ENCODE peak calls at places on chromosomes 16 and 17, in seven cellular contexts. X, M, Q, O, E, V and N are unnamed samples.
A peak's percentile ranks its signal among the peaks of the same experiment; 100 is the strongest.

GRCh38 chr17:1039119-1039507 is 42.2 kb downstream of the TIMM22 start:
- DNase-seq in X (no peak), M (no peak), Q (no peak), O (no peak), E (no peak), V (no peak), N (no peak)

GRCh38 chr17:44906010-44906646 is 6.9 kb upstream of the EFTUD2 start:
- DNase-seq in X (peak; percentile 96), M (peak; percentile 51), Q (no peak), O (peak; percentile 89), E (no peak), V (no peak), N (no peak)

GRCh38 chr16:50709061-50709695 is 15.8 kb downstream of the NOD2 start:
- DNase-seq in X (no peak), M (no peak), Q (no peak), O (no peak), E (no peak), V (no peak), N (no peak)

GRCh38 chr17:48002208-48002919 is 31.5 kb downstream of the CDK5RAP3 start:
- DNase-seq in X (peak; percentile 87), M (peak; percentile 15), Q (no peak), O (peak; percentile 84), E (no peak), V (no peak), N (no peak)

GRCh38 chr16:55853114-55853513 is 20.2 kb upstream of the CES1 start:
- DNase-seq in X (peak; percentile 26), M (no peak), Q (no peak), O (no peak), E (no peak), V (no peak), N (no peak)

GRCh38 chr17:37373530-37374159 is 2.1 kb upstream of the C17orf78 start:
- DNase-seq in X (peak; percentile 87), M (peak; percentile 73), Q (no peak), O (peak; percentile 89), E (peak; percentile 70), V (peak; percentile 14), N (no peak)

GRCh38 chr17:8391711-8392110 is 5.9 kb downstream of the RNF222 start:
- DNase-seq in X (peak; percentile 11), M (peak; percentile 79), Q (peak; percentile 33), O (peak; percentile 29), E (no peak), V (no peak), N (no peak)

GRCh38 chr16:74141015-74141414 is 155.6 kb upstream of the PSMD7 start:
- DNase-seq in X (no peak), M (no peak), Q (no peak), O (no peak), E (no peak), V (no peak), N (no peak)

GRCh38 chr17:12744298-12744697 is 45.0 kb upstream of the ARHGAP44 start:
- DNase-seq in X (peak; percentile 69), M (no peak), Q (no peak), O (peak; percentile 36), E (no peak), V (no peak), N (no peak)

GRCh38 chr17:66944365-66945203 is 19.9 kb upstream of the CACNG4 start:
- DNase-seq in X (peak; percentile 38), M (peak; percentile 46), Q (peak; percentile 51), O (peak; percentile 48), E (no peak), V (no peak), N (no peak)

GRCh38 chr17:45648642-45649041 is 135.5 kb upstream of the CRHR1 start:
- DNase-seq in X (no peak), M (no peak), Q (no peak), O (no peak), E (no peak), V (no peak), N (no peak)

GRCh38 chr16:11097094-11097781 is 152.9 kb downstream of the CLEC16A start:
- DNase-seq in X (no peak), M (no peak), Q (no peak), O (no peak), E (no peak), V (no peak), N (no peak)

GRCh38 chr17:5823219-5823618 is 238.9 kb upstream of the NLRP1 start:
- DNase-seq in X (no peak), M (no peak), Q (no peak), O (no peak), E (no peak), V (no peak), N (no peak)

GRCh38 chr17:31072186-31072585 is 22.6 kb upstream of the NF1 start:
- DNase-seq in X (peak; percentile 56), M (peak; percentile 46), Q (no peak), O (peak; percentile 42), E (no peak), V (no peak), N (no peak)

GRCh38 chr16:57628008-57628781 is at the start of gene ADGRG1:
- DNase-seq in X (peak; percentile 97), M (peak; percentile 89), Q (no peak), O (peak; percentile 97), E (peak; percentile 72), V (no peak), N (peak; percentile 73)

GRCh38 chr17:78362671-78363070 is 2.8 kb upstream of the SOCS3 start:
- DNase-seq in X (no peak), M (no peak), Q (no peak), O (no peak), E (no peak), V (no peak), N (no peak)

GRCh38 chr17:17819561-17819995 is 17.2 kb downstream of the SREBF1 start:
- DNase-seq in X (peak; percentile 92), M (peak; percentile 93), Q (peak; percentile 81), O (peak; percentile 96), E (peak; percentile 81), V (peak; percentile 32), N (peak; percentile 85)

GRCh38 chr17:17820046-17820445 is 16.7 kb downstream of the SREBF1 start:
- DNase-seq in X (no peak), M (no peak), Q (no peak), O (no peak), E (no peak), V (no peak), N (no peak)

GRCh38 chr17:17819111-17819510 is 17.7 kb downstream of the SREBF1 start:
- DNase-seq in X (no peak), M (no peak), Q (no peak), O (no peak), E (no peak), V (no peak), N (no peak)

GRCh38 chr17:17822189-17822978 is 14.4 kb downstream of the SREBF1 start:
- DNase-seq in X (peak; percentile 87), M (no peak), Q (peak; percentile 69), O (peak; percentile 91), E (peak; percentile 68), V (no peak), N (peak; percentile 86)

GRCh38 chr17:17820457-17821158 is 16.2 kb downstream of the SREBF1 start:
- DNase-seq in X (no peak), M (no peak), Q (no peak), O (no peak), E (no peak), V (no peak), N (no peak)
- H3K4me1 ChIP-seq in X (peaks cover 54% of the 10 kb centered on the region), M (peaks cover 73% of the 10 kb centered on the region), Q (peaks cover 17% of the 10 kb centered on the region), O (peaks cover 27% of the 10 kb centered on the region), E (peaks cover 81% of the 10 kb centered on the region), V (peaks cover 64% of the 10 kb centered on the region), N (peaks cover 76% of the 10 kb centered on the region)

DNA sequence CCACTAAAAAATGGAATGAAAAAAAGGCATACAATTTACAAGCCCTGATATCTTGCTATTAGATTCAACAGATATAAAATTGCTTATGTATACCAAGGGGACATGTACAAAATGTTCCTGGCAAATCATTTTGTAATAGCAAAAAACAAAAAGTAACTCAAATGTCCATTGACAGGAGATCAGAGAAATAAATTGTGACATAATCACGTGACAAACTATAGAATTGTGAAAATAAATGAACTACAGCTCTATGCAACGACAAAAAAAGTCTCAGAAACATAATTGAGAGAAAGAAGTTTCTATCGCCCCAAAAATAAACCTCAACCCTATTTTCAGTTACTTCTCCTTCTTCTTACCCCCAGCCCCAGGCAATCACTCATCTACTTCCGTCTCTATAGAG is 12.2 kb upstream of the ACE start:
- DNase-seq in X (no peak), M (no peak), Q (no peak), O (no peak), E (no peak), V (no peak), N (no peak)
- H3K4me3 ChIP-seq in X (no peak overlapping the region), M (no peak overlapping the region), Q (no peak overlapping the region), O (no peak overlapping the region), E (no peak overlapping the region), V (no peak overlapping the region), N (no peak overlapping the region)

DNA sequence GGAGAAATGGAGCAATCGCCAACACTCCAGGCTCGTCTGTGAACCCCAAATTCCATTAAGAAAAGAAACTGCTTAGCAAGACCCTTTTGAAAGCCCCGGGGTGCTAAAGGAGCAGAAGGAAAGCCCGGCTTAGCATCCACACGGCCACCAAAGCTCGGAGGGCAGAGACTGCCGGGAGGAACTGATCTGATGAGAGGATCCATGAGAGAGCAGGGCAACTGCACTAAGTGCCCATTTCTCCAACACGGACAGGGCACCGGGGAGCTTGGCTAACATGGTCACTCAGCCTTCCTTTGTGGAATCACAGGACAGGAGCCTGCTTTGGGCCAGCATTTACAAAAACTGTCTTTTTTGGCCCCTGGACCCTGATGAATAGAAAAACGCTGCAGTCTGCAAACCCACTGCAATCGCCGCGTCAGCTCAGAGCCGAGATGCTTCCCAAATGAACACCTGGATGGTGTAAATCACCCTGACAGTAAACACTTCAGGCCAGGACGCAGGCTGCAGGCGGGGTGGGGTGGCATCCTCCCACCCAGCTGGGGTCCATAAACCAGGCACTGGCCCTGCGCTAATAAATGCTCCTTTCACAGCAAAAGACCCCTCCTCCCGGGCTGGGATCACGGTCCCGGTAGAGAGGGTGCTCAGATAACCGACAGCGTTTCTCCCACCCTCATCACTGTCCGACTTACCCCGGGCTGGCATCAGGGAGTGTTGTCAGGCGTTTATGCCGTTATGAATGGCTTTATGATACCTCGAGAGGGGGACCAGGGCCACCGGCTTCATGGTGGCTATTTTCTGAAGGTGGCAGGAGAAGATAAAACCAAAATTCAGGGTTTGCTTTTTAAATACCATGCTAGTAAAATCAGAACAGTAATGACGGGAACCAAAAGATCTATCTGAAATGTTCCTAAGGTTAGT is 299.5 kb downstream of the IRF8 start:
- DNase-seq in X (no peak), M (no peak), Q (no peak), O (no peak), E (no peak), V (no peak), N (no peak)
- H3K27ac ChIP-seq in X (no peak overlapping the region), M (no peak overlapping the region), Q (no peak overlapping the region), O (no peak overlapping the region), E (peak overlapping the region; percentile 87), V (no peak overlapping the region), N (no peak overlapping the region)

GRCh38 chr17:81306898-81307510 is 11.9 kb upstream of the SLC38A10 start:
- DNase-seq in X (no peak), M (no peak), Q (no peak), O (no peak), E (no peak), V (no peak), N (no peak)

GRCh38 chr17:81304196-81305015 is 9.3 kb upstream of the SLC38A10 start:
- DNase-seq in X (no peak), M (no peak), Q (no peak), O (no peak), E (no peak), V (no peak), N (peak; percentile 28)

GRCh38 chr17:81303385-81303784 is 8.3 kb upstream of the SLC38A10 start:
- DNase-seq in X (no peak), M (no peak), Q (no peak), O (no peak), E (no peak), V (no peak), N (no peak)

GRCh38 chr17:81306491-81306890 is 11.4 kb upstream of the SLC38A10 start:
- DNase-seq in X (no peak), M (no peak), Q (no peak), O (no peak), E (no peak), V (no peak), N (no peak)

GRCh38 chr17:81305051-81305630 is 10.0 kb upstream of the SLC38A10 start:
- DNase-seq in X (no peak), M (no peak), Q (no peak), O (no peak), E (no peak), V (no peak), N (no peak)
- H3K4me1 ChIP-seq in X (peaks cover 6% of the 10 kb centered on the region), M (peaks cover 9% of the 10 kb centered on the region), Q (peaks cover 8% of the 10 kb centered on the region), O (peaks cover 18% of the 10 kb centered on the region), E (peaks cover 15% of the 10 kb centered on the region), V (no peaks in the 10 kb centered on the region), N (peaks cover 17% of the 10 kb centered on the region)